ENCODE peak calls at places on chromosomes 12 and 14, in four cellular contexts. J, E, N and I are unnamed samples.

GRCh38 chr14:100417466-100417865 is 94.3 kb downstream of the SLC25A47 start:
- DNase-seq in J (peak; percentile 91), E (no peak), N (peak; percentile 93), I (peak; percentile 88)

GRCh38 chr12:115691123-115691522 is 586.4 kb downstream of the MED13L start:
- DNase-seq in J (no peak), E (no peak), N (no peak), I (no peak)

GRCh38 chr14:48974994-48975393 is 611.2 kb downstream of the RPS29 start:
- DNase-seq in J (no peak), E (no peak), N (no peak), I (no peak)

GRCh38 chr14:96622926-96623325 is 120.7 kb downstream of the PAPOLA start:
- DNase-seq in J (no peak), E (no peak), N (no peak), I (no peak)

GRCh38 chr14:29426083-29426482 is 501.6 kb downstream of the PRKD1 start:
- DNase-seq in J (no peak), E (no peak), N (no peak), I (no peak)

GRCh38 chr12:12376636-12377448 is 20.0 kb downstream of the BORCS5 start:
- DNase-seq in J (peak; percentile 90), E (no peak), N (peak; percentile 59), I (peak; percentile 81)

GRCh38 chr12:93387780-93388179 is 10.1 kb downstream of the NUDT4 start:
- DNase-seq in J (peak; percentile 35), E (no peak), N (peak; percentile 77), I (peak; percentile 41)

GRCh38 chr12:85516667-85517325 is 236.8 kb downstream of the ALX1 start:
- DNase-seq in J (no peak), E (no peak), N (no peak), I (no peak)

GRCh38 chr12:53313996-53314395 is 7.4 kb downstream of the AAAS start:
- DNase-seq in J (no peak), E (no peak), N (no peak), I (no peak)

GRCh38 chr14:102620413-102620812 is 28.0 kb downstream of the RCOR1 start:
- DNase-seq in J (no peak), E (no peak), N (peak; percentile 87), I (peak; percentile 75)

GRCh38 chr12:3204716-3205617 is 127.8 kb downstream of the TSPAN9 start:
- DNase-seq in J (no peak), E (no peak), N (no peak), I (no peak)

GRCh38 chr12:3205742-3206519 is 128.8 kb downstream of the TSPAN9 start:
- DNase-seq in J (no peak), E (no peak), N (no peak), I (no peak)

GRCh38 chr12:3206536-3207072 is 129.4 kb downstream of the TSPAN9 start:
- DNase-seq in J (no peak), E (no peak), N (no peak), I (no peak)

GRCh38 chr12:3207174-3207573 is 130.0 kb downstream of the TSPAN9 start:
- DNase-seq in J (no peak), E (no peak), N (no peak), I (no peak)

GRCh38 chr12:3207858-3208257 is 130.7 kb downstream of the TSPAN9 start:
- DNase-seq in J (no peak), E (no peak), N (no peak), I (no peak)
- TF ChIP-seq CTCF in J (peak; percentile 33), E (peak; percentile 21), N (peak; percentile 11), I (no peak)

DNA sequence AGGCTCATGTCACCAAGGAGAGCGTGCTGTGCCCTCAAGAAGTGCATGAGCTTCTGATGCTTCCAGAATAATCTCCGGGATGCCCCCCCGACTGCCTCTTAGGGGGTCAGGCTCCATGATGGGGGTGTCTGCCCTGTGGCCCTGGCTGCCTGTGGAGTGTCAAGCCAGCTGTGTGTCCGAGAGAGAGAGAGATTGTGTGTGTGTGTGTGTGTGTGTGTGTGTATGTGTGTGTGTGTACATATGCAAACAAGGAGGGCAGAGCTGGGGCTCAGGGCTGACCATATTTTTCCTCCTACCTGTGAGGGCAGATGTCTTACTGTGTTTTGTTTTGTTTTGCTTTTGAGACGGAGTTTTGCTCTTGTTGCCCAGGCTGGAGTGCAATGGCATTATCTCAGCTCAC is 5.6 kb upstream of the ALDH2 start:
- DNase-seq in J (no peak), E (peak; percentile 37), N (no peak), I (no peak)
- H3K4me3 ChIP-seq in J (no peak overlapping the region), E (no peak overlapping the region), N (no peak overlapping the region), I (no peak overlapping the region)

GRCh38 chr12:65278576-65279386 is at the start of gene MSRB3:
- DNase-seq in J (peak; percentile 82), E (peak; percentile 89), N (peak; percentile 67), I (peak; percentile 83)
- TF ChIP-seq CTCF in J (peak; percentile 6), E (no peak), N (no peak), I (peak; percentile 6)

GRCh38 chr14:61149896-61150295 is 131.2 kb downstream of the TMEM30B start:
- DNase-seq in J (no peak), E (no peak), N (no peak), I (no peak)

GRCh38 chr14:61147369-61147897 is 133.7 kb downstream of the TMEM30B start:
- DNase-seq in J (peak; percentile 21), E (no peak), N (peak; percentile 81), I (no peak)

GRCh38 chr14:61146896-61147295 is 134.2 kb downstream of the TMEM30B start:
- DNase-seq in J (no peak), E (no peak), N (no peak), I (no peak)

GRCh38 chr14:61148742-61149350 is 132.3 kb downstream of the TMEM30B start:
- DNase-seq in J (no peak), E (no peak), N (no peak), I (no peak)

GRCh38 chr14:61147898-61148549 is 133.1 kb downstream of the TMEM30B start:
- DNase-seq in J (peak; percentile 91), E (no peak), N (peak; percentile 100), I (peak; percentile 49)
- H3K4me3 ChIP-seq in J (no peak overlapping the region), E (no peak overlapping the region), N (peak overlapping the region; percentile 12), I (no peak overlapping the region)

DNA sequence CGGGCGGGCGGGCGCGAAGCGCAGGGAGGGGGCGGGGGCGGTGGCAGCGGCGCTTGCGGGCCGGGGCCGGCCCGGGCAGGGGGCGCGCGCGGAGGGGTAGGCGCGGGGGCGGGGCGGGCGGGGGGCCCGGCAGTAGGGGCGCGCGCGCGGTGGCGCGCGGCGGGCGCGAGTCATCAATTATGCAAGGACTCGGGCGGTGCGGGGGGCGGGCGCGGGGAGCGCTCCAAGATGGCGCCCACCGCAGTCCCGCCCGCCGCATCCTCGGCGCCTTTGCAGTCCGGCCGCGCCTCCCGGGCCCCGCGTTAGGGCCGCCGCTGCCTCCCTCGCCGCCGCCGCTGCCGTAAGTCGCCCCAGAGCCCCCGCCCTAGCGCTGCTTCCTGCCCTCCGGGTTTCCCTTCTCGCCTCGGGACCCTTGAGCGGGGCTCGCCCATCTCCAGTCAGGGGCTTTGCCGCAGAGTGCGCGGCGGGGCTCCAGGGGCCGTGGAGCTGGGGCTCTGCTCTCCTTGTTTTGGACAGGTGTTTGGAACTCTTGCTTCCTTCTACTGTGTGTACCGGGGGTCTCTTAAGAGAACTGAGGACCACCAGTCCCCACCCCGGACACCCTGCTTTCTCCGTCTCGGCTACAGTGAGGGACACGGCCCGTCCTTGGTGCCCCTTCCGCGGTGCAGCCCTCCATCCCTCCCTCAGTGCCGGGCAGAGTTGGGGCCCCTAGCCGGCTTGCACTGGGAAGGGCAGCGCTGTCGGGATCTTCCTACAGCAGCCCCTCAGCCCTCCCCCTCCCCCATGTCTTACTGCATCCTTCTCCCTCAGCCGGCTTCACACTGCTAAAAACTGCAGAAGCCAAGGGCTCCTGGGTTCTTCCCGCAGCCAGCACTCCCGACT is at the start of gene SCN8A:
- DNase-seq in J (peak; percentile 11), E (peak; percentile 49), N (peak; percentile 39), I (peak; percentile 66)
- TF ChIP-seq CTCF in J (no peak), E (no peak), N (no peak), I (no peak)

GRCh38 chr14:104462651-104463630 is 116.6 kb upstream of the C14orf180 start:
- DNase-seq in J (no peak), E (no peak), N (no peak), I (no peak)

GRCh38 chr14:104460920-104461651 is 118.5 kb upstream of the C14orf180 start:
- DNase-seq in J (no peak), E (no peak), N (no peak), I (no peak)

GRCh38 chr14:104458845-104459244 is 120.7 kb upstream of the C14orf180 start:
- DNase-seq in J (no peak), E (no peak), N (no peak), I (no peak)

GRCh38 chr14:104464907-104465306 is 114.7 kb upstream of the C14orf180 start:
- DNase-seq in J (no peak), E (no peak), N (no peak), I (no peak)

DNA sequence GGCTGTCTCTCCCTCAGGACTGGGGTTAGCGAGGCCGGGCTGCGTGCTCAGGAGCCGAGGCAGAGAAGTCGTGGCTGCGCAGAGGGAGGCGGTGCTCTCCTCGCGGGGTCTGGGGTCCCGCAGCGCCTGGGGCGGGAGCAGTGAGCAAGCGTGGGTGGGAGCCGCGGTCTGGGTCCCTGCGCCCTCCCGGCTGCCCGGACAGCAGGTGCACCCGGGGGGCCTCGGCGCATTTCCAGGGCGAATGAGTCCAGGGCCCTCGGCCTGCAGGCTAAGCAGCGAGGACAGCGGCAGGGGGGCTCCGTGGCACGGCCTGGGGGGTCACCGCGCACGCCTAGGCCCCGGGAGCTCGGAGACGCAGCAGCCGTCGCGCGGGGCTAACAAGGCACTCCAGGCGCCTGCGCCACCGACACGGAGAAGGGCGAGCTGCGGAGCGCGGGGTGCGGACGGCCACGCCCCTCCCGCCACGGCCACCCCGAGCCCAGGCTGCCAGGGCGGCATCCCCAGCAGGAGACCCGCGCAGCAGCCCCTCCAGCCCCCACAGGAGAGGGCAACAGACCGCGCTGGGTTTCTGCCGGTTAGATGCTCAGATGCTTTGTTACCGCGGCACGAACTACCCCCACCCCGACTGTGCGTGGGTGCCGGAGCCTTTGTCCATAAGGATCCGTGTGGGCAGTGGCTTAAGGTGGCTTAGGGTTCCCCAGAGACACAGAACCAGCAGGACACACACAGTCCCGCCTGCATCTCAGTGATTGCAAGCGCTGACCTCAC is 117.7 kb upstream of the C14orf180 start:
- DNase-seq in J (no peak), E (no peak), N (no peak), I (no peak)
- H3K4me3 ChIP-seq in J (no peak overlapping the region), E (peak overlapping the region; percentile 32), N (no peak overlapping the region), I (no peak overlapping the region)

GRCh38 chr12:124049451-124050094 is 76.6 kb downstream of the ZNF664 start:
- DNase-seq in J (no peak), E (no peak), N (no peak), I (no peak)

GRCh38 chr12:124059752-124060151 is 86.7 kb downstream of the ZNF664 start:
- DNase-seq in J (no peak), E (no peak), N (no peak), I (no peak)

GRCh38 chr12:124055066-124055465 is 82.1 kb downstream of the ZNF664 start:
- DNase-seq in J (no peak), E (no peak), N (no peak), I (no peak)

GRCh38 chr12:124057691-124058090 is 84.7 kb downstream of the ZNF664 start:
- DNase-seq in J (no peak), E (no peak), N (peak; percentile 25), I (no peak)

GRCh38 chr12:124053855-124054254 is 80.8 kb downstream of the ZNF664 start:
- DNase-seq in J (peak; percentile 85), E (no peak), N (peak; percentile 63), I (peak; percentile 79)
- TF ChIP-seq CTCF in J (peak; percentile 79), E (peak; percentile 65), N (peak; percentile 48), I (peak; percentile 88)

DNA sequence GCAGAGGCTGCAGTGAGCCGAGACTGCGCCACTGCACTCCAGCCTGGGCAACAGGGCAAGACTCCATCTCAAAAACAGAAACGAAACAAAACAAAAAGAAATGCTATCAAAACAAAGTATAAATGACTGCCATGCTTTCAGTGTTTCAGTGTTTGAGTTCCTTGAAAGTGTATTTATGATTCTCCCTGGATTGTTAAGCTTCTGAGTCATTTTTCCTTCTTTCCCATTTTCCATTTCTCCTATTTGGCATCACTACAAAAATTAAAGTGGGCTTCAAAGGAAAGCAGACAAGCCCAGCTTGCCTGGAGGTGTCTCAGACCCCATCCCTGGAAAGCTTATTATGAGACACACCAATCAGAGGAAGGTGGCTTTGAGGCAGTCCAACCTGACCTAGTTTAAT is 35.1 kb downstream of the NIN start:
- DNase-seq in J (no peak), E (no peak), N (no peak), I (no peak)
- H3K4me3 ChIP-seq in J (no peak overlapping the region), E (no peak overlapping the region), N (no peak overlapping the region), I (no peak overlapping the region)